ENCODE peak calls at places on chromosomes 3 and 15, in six cellular contexts. W, Y, P, K, F and L are unnamed samples.

GRCh38 chr15:52527898-52528464 is 699 bp downstream of the MYO5A start:
- DNase-seq in K (no peak), Y (peak), W (peak), F (no peak), P (peak), L (peak)

GRCh38 chr15:80072285-80072684 is 12.8 kb downstream of the ZFAND6 start:
- DNase-seq in W (peak), Y (no peak), P (no peak), K (no peak), F (peak), L (no peak)

GRCh38 chr3:97863025-97863424 is 41.2 kb downstream of the CRYBG3 start:
- DNase-seq in K (no peak), P (no peak), F (no peak), Y (no peak), W (no peak), L (no peak)

GRCh38 chr3:32414527-32415202 is 23.0 kb downstream of the CMTM7 start:
- DNase-seq in Y (no peak), W (no peak), F (no peak), K (no peak), P (peak), L (no peak)

GRCh38 chr15:70362911-70363310 is 265.2 kb upstream of the TLE3 start:
- DNase-seq in Y (peak), K (peak), P (peak), F (peak), W (peak), L (peak)

GRCh38 chr3:42819351-42819965 is 10.2 kb downstream of the ACKR2 start:
- DNase-seq in P (no peak), F (no peak), W (peak), K (no peak), Y (peak), L (no peak)

GRCh38 chr3:53748512-53749271 is 97.5 kb downstream of the CHDH start:
- DNase-seq in W (peak), P (no peak), K (no peak), F (no peak), Y (no peak), L (no peak)

GRCh38 chr3:195385526-195385925 is 57.3 kb downstream of the ACAP2 start:
- DNase-seq in W (no peak), P (no peak), Y (peak), K (no peak), F (no peak), L (peak)

GRCh38 chr3:183688869-183689268 is 8.7 kb upstream of the YEATS2 start:
- DNase-seq in K (no peak), F (no peak), P (no peak), Y (no peak), W (peak), L (no peak)

GRCh38 chr15:40449275-40449674 is 8.5 kb downstream of the BAHD1 start:
- DNase-seq in F (no peak), Y (no peak), W (no peak), K (no peak), P (no peak), L (no peak)

GRCh38 chr15:78396976-78397375 is 41.0 kb upstream of the IREB2 start:
- DNase-seq in W (peak), F (no peak), Y (peak), P (peak), K (peak), L (no peak)

GRCh38 chr15:68819451-68820204 is 1.1 kb downstream of the ANP32A start:
- DNase-seq in W (peak), P (peak), F (no peak), K (peak), Y (peak), L (peak)

GRCh38 chr15:96593735-96594134 is 263.2 kb downstream of the NR2F2 start:
- DNase-seq in K (no peak), F (no peak), Y (no peak), P (no peak), W (no peak), L (no peak)

GRCh38 chr15:43511012-43511885 is 6.2 kb upstream of the MAP1A start:
- DNase-seq in F (peak), K (no peak), W (no peak), Y (peak), P (peak), L (peak)

GRCh38 chr15:98231696-98232440 is 271.4 kb downstream of the ARRDC4 start:
- DNase-seq in F (no peak), W (no peak), K (no peak), Y (no peak), P (no peak), L (no peak)

GRCh38 chr15:40103124-40103858 is 5.4 kb downstream of the BMF start:
- DNase-seq in Y (peak), K (peak), W (peak), F (no peak), P (peak), L (peak)

GRCh38 chr3:32391643-32392529 is at the start of gene CMTM7:
- DNase-seq in P (peak), F (peak), W (peak), K (peak), Y (peak), L (peak)

GRCh38 chr15:40234783-40235182 is 4.1 kb upstream of the PAK6 start:
- DNase-seq in Y (no peak), K (no peak), P (no peak), W (no peak), F (no peak), L (no peak)

GRCh38 chr3:58025824-58026579 is 17.8 kb downstream of the FLNB start:
- DNase-seq in Y (peak), W (peak), K (no peak), F (no peak), P (peak), L (no peak)

GRCh38 chr3:190339130-190339529 is 16.9 kb upstream of the CLDN1 start:
- DNase-seq in F (peak), P (no peak), Y (no peak), K (no peak), W (no peak), L (no peak)

GRCh38 chr15:90249123-90249863 is at the start of gene TTLL13:
- DNase-seq in K (peak), P (peak), W (peak), Y (peak), F (peak), L (peak)

GRCh38 chr3:87792532-87793321 is 266.1 kb downstream of the CGGBP1 start:
- DNase-seq in W (no peak), K (no peak), F (no peak), Y (no peak), P (no peak), L (peak)

GRCh38 chr15:83207622-83208356 is at the start of gene HDGFL3:
- DNase-seq in P (peak), Y (peak), F (no peak), K (peak), W (peak), L (peak)

GRCh38 chr3:184300377-184300717 is 1.3 kb downstream of the PSMD2 start:
- DNase-seq in P (no peak), K (no peak), F (no peak), W (no peak), Y (no peak), L (no peak)

GRCh38 chr15:75198560-75199346 is 2.9 kb upstream of the C15orf39 start:
- DNase-seq in K (no peak), F (peak), Y (peak), W (no peak), P (no peak), L (no peak)

GRCh38 chr3:151412989-151413388 is 28.4 kb upstream of the P2RY12 start:
- DNase-seq in F (no peak), Y (no peak), W (no peak), P (no peak), K (no peak), L (no peak)

GRCh38 chr3:27454914-27455313 is 29.3 kb downstream of the SLC4A7 start:
- DNase-seq in Y (no peak), F (no peak), K (no peak), P (no peak), W (no peak), L (no peak)

GRCh38 chr3:149299938-149300791 is 33.3 kb downstream of the TM4SF18 start:
- DNase-seq in W (peak), Y (peak), F (peak), P (peak), K (no peak), L (no peak)

GRCh38 chr3:136989781-136990524 is 32.2 kb downstream of the IL20RB start:
- DNase-seq in F (no peak), P (no peak), Y (no peak), K (no peak), W (peak), L (no peak)

GRCh38 chr15:83292317-83292716 is 7.9 kb upstream of the BNC1 start:
- DNase-seq in Y (no peak), W (no peak), F (no peak), P (no peak), K (no peak), L (no peak)

GRCh38 chr3:137762674-137763593 is 1.2 kb upstream of the SOX14 start:
- DNase-seq in F (no peak), K (no peak), Y (no peak), P (no peak), W (no peak), L (no peak)

GRCh38 chr3:132629928-132630327 is 29.7 kb downstream of the ACAD11 start:
- DNase-seq in W (no peak), K (no peak), P (no peak), Y (no peak), F (no peak), L (no peak)

GRCh38 chr3:31800436-31800835 is 180.6 kb downstream of the OSBPL10 start:
- DNase-seq in Y (no peak), P (no peak), F (no peak), K (no peak), W (no peak), L (no peak)

GRCh38 chr15:56052389-56053045 is 59.1 kb upstream of the NEDD4 start:
- DNase-seq in Y (no peak), W (peak), P (no peak), F (peak), K (no peak), L (no peak)

GRCh38 chr3:172856766-172857742 is 106.5 kb downstream of the ECT2 start:
- DNase-seq in W (peak), F (peak), Y (peak), P (peak), K (no peak), L (no peak)

GRCh38 chr3:118228151-118228550 is 806.5 kb downstream of the IGSF11 start:
- DNase-seq in K (no peak), Y (no peak), W (no peak), F (no peak), P (no peak), L (no peak)

GRCh38 chr3:8734137-8734878 is 706 bp downstream of the CAV3 start:
- DNase-seq in P (no peak), K (no peak), F (no peak), W (no peak), Y (no peak), L (no peak)
- H3K4me3 ChIP-seq in P (no peak), K (no peak), F (no peak), W (no peak), Y (no peak), L (no peak)

DNA sequence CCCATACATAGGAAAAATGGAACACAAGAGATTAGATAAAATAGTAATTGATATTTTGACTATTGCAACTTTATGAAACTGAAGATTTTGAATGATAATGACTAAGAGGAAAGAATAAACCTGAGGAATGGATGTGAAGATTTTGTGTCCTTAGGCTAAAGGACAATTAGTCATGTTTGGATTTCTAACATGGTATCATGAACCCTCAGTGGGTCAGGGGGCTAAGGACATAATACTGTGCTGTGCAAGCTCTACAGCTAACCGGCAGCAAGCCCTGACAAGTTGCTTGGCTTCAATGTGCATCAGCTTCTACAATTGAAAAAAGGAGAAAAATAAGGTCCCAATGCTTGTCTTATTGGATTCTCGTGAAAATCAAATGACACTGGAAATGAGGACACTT is 491.0 kb downstream of the MECOM start:
- DNase-seq in K (no peak), P (no peak), Y (no peak), F (no peak), W (no peak), L (no peak)
- H3K27ac ChIP-seq in K (no peak), P (no peak), Y (no peak), F (no peak), W (no peak), L (no peak)

GRCh38 chr3:115785782-115786181 is 162.5 kb downstream of the GAP43 start:
- DNase-seq in Y (no peak), P (no peak), F (no peak), K (no peak), W (no peak), L (no peak)

GRCh38 chr3:115783938-115784738 is 160.8 kb downstream of the GAP43 start:
- DNase-seq in F (peak), Y (peak), W (peak), P (peak), K (peak), L (peak)

GRCh38 chr3:115787818-115788217 is 164.5 kb downstream of the GAP43 start:
- DNase-seq in P (no peak), K (no peak), F (no peak), Y (no peak), W (no peak), L (no peak)

GRCh38 chr3:115788921-115789470 is 165.7 kb downstream of the GAP43 start:
- DNase-seq in K (no peak), P (no peak), F (peak), W (no peak), Y (no peak), L (no peak)

GRCh38 chr3:115784739-115785571 is 161.6 kb downstream of the GAP43 start:
- DNase-seq in W (no peak), F (no peak), Y (no peak), P (peak), K (no peak), L (no peak)
- TF ChIP-seq POLR2A in W (no peak), F (no peak), Y (no peak), P (no peak), K (no peak), L (no peak)

GRCh38 chr3:37653466-37653865 is 208.2 kb upstream of the CTDSPL start:
- DNase-seq in F (no peak), Y (no peak), P (no peak), W (no peak), K (no peak), L (no peak)
- H3K4me3 ChIP-seq in F (no peak), Y (no peak), P (no peak), W (no peak), K (no peak), L (no peak)

DNA sequence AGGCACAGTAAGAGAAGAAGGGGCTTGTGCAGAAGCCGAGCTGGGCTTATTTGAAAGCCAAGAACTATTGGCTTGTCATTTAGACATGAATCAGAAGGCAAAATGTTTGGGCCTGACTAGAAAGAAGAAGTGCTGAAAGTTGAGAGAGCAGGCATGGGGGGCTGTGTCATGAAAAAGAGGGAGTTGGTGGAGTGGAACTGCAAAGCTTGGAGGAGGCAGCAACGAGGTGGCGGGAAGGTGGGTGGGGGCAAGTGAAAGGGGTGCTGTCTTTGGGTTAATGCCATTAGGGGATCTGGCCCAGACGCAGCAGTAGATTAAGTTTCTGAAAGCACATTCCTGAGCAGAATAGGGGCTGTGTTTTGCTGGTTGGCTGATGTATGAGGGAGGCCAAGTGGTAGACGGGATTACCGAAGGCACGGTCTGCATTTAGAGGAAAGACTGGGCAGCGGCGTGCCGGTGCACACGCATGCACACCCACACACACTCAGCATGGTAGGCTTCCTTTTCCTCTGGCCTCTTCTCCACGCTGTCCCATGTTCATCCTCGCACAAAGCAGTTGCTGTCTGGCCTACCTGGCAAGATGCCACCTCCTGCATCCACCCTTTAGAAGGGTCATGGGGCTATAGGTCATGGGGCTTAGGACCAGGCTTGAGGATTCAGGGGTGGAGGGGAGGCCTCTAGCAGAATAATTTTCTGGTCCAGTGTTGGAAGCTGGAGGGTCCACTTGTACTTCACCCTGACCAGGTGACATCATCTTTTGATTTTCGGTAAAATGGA is 43.0 kb downstream of the BOC start:
- DNase-seq in Y (no peak), P (no peak), F (no peak), W (no peak), K (no peak), L (no peak)
- H3K27ac ChIP-seq in Y (peak), P (no peak), F (no peak), W (no peak), K (no peak), L (peak)

DNA sequence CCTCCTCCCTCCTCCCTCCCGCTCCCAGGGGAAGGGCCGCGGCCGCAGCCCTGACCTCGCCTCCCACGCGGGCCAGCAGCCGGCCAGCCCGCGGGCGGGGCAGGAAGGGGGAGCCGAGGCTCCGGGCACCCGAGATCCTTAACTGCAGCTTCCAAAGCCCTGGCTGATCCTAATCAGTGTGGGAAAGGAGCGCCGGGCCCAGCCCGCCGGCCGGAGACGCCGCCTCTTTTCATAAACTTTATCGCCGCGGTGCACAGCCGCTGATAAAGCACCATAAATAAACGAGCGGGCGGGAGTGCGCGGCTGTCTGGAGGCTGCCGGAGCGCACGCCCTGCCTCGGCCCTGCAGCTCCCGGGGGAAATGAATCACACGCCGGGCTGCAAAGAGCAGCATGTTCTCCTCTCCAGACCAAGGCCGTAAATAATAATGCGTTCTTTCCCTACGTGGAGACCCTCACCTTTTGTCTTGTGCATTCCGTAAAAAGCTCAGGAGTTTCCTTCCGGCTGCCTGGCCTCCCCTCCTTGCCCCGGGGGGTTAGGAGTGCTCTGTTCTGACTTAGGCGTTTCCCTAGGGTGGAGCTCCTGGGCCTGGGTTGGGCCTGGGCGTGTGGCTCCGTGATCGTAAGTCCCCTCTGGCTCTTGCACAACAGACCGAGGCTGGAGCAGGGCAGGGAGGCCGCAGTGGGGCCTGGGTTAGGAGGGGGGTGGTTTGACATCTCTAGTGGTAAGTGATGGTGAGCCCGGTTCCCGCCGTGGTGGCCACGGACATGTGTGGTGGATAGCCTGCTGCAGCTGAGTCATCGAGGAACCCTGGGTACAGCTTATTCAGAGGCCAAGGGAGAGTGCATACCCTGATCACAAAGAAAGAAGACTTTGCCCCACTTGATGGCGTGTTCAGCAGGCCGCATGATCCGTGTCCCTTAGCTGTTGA is 132.6 kb upstream of the HES1 start:
- DNase-seq in Y (peak), W (peak), K (peak), F (peak), P (peak), L (peak)
- TF ChIP-seq POLR2A in Y (no peak), W (peak), K (peak), F (peak), P (no peak), L (no peak)

GRCh38 chr3:71131893-71132314 is 451.6 kb downstream of the FOXP1 start:
- DNase-seq in W (no peak), Y (no peak), K (no peak), P (no peak), F (no peak), L (no peak)

GRCh38 chr3:71138410-71138809 is 445.1 kb downstream of the FOXP1 start:
- DNase-seq in K (no peak), P (no peak), W (no peak), F (no peak), Y (no peak), L (no peak)

GRCh38 chr3:71132995-71133730 is 450.4 kb downstream of the FOXP1 start:
- DNase-seq in Y (peak), P (no peak), W (no peak), K (no peak), F (no peak), L (no peak)

GRCh38 chr3:71133874-71134273 is 449.7 kb downstream of the FOXP1 start:
- DNase-seq in F (no peak), P (no peak), K (no peak), W (no peak), Y (no peak), L (no peak)

DNA sequence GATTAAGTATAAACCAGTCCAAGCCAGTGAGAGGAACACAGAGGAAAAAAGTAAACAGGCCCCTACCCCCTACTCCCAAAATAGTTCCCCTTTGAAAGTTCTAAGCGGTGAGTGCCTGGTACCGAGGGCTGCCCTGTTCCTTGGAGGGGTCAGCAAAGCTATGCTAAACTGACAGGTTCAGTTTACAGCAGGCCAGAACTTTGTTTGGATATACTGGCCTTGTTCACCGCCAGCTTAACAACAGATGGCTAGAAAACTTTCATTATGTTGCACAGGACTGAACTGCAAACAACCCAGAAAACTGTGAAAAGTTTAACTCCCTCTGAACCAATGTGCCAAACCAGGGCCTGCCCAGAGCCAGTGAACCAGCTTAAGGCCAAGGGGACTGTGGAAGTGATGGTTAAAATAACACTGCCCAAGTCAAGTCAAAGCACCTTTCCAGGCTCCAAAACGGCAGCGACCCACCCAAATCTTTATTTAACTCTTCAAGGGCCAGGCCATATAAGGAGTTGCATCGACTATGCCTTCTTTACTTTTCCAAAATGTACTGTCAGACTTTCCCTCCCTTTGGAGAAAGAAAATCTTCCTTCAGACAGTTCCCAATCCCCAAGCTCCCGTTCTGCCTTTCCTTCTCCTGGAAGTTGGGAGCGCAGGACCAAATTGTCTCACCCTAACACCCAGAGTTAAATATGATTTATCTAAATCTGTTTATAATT is 448.0 kb downstream of the FOXP1 start:
- DNase-seq in Y (no peak), W (peak), K (no peak), F (no peak), P (no peak), L (no peak)
- H3K4me3 ChIP-seq in Y (no peak), W (no peak), K (peak), F (no peak), P (no peak), L (no peak)